ENCODE peak calls at places on chromosome 13, in four cellular contexts. F, N, U and W are unnamed samples.

GRCh38 chr13:45718063-45718462 is 15.9 kb downstream of the CBY2 start:
- DNase-seq in N (peak), U (no peak), F (no peak), W (no peak)

GRCh38 chr13:75181906-75182305 is 300.1 kb downstream of the TBC1D4 start:
- DNase-seq in F (no peak), U (no peak), N (peak), W (no peak)

GRCh38 chr13:31987071-31987470 is 44.5 kb upstream of the FRY start:
- DNase-seq in U (no peak), F (no peak), N (no peak), W (no peak)

GRCh38 chr13:31045621-31046081 is 113.2 kb downstream of the TEX26 start:
- DNase-seq in U (no peak), N (peak), F (peak), W (peak)

GRCh38 chr13:93309886-93310520 is 83.4 kb downstream of the GPC6 start:
- DNase-seq in N (peak), U (no peak), F (no peak), W (no peak)

GRCh38 chr13:43298799-43299198 is 275.4 kb downstream of the DNAJC15 start:
- DNase-seq in N (no peak), U (no peak), F (no peak), W (no peak)

GRCh38 chr13:28337196-28338045 is 157.5 kb downstream of the FLT1 start:
- DNase-seq in F (no peak), N (peak), U (no peak), W (no peak)

GRCh38 chr13:29922281-29922821 is 71.9 kb upstream of the UBL3 start:
- DNase-seq in N (peak), U (no peak), F (no peak), W (no peak)

GRCh38 chr13:46668302-46668720 is 115.3 kb downstream of the LRCH1 start:
- DNase-seq in N (peak), U (no peak), F (peak), W (no peak)

GRCh38 chr13:80830431-80830830 is 489.5 kb upstream of the SPRY2 start:
- DNase-seq in U (no peak), F (no peak), N (no peak), W (no peak)

GRCh38 chr13:47433461-47434005 is 536.7 kb upstream of the HTR2A start:
- DNase-seq in F (no peak), U (no peak), N (peak), W (no peak)

GRCh38 chr13:106555631-106556328 is 12.2 kb downstream of the ARGLU1 start:
- DNase-seq in F (no peak), U (no peak), N (peak), W (no peak)

GRCh38 chr13:21043898-21044297 is 17.5 kb downstream of the LATS2 start:
- DNase-seq in F (no peak), U (no peak), N (peak), W (no peak)

GRCh38 chr13:33537691-33538090 is 252.1 kb upstream of the STARD13 start:
- DNase-seq in N (no peak), U (no peak), F (no peak), W (no peak)

GRCh38 chr13:60347174-60347573 is 49.8 kb upstream of the TDRD3 start:
- DNase-seq in U (no peak), N (no peak), F (no peak), W (no peak)

GRCh38 chr13:45352031-45352430 is 11.0 kb upstream of the TPT1 start:
- DNase-seq in N (no peak), F (no peak), U (no peak), W (peak)

GRCh38 chr13:19663416-19663979 is 30.0 kb downstream of the MPHOSPH8 start:
- DNase-seq in F (no peak), N (no peak), U (no peak), W (no peak)

GRCh38 chr13:75226755-75227435 is 255.1 kb downstream of the TBC1D4 start:
- DNase-seq in U (no peak), N (peak), F (no peak), W (no peak)

GRCh38 chr13:101845501-101846012 is 393.1 kb downstream of the ITGBL1 start:
- DNase-seq in U (no peak), N (peak), F (no peak), W (no peak)

GRCh38 chr13:40401911-40402776 is 264.3 kb downstream of the FOXO1 start:
- DNase-seq in U (peak), N (peak), F (peak), W (peak)

GRCh38 chr13:67844544-67844943 is 614.4 kb upstream of the PCDH9 start:
- DNase-seq in N (no peak), U (no peak), F (no peak), W (no peak)

GRCh38 chr13:101092985-101093384 is 323.3 kb downstream of the NALCN start:
- DNase-seq in N (peak), U (no peak), F (no peak), W (no peak)

GRCh38 chr13:101053289-101053688 is 363.0 kb downstream of the NALCN start:
- DNase-seq in N (no peak), U (no peak), F (no peak), W (no peak)

GRCh38 chr13:90453342-90453741 is 894.1 kb upstream of the MIR17HG start:
- DNase-seq in F (no peak), U (no peak), N (no peak), W (no peak)

GRCh38 chr13:26011996-26012688 is 39.7 kb downstream of the SHISA2 start:
- DNase-seq in F (no peak), N (no peak), U (no peak), W (no peak)

GRCh38 chr13:97743946-97744345 is 209.5 kb upstream of the IPO5 start:
- DNase-seq in U (no peak), F (no peak), N (no peak), W (no peak)

GRCh38 chr13:28493740-28494536 is 990 bp downstream of the FLT1 start:
- DNase-seq in U (no peak), F (no peak), N (no peak), W (no peak)

GRCh38 chr13:94712287-94712811 is at the start of gene SOX21:
- DNase-seq in N (no peak), U (no peak), F (no peak), W (no peak)

GRCh38 chr13:94710081-94710809 is 2.1 kb downstream of the SOX21 start:
- DNase-seq in F (no peak), U (no peak), N (no peak), W (no peak)

GRCh38 chr13:94711561-94712286 is 621 bp downstream of the SOX21 start:
- DNase-seq in U (no peak), N (no peak), F (no peak), W (no peak)

GRCh38 chr13:94708971-94709614 is 3.3 kb downstream of the SOX21 start:
- DNase-seq in F (no peak), U (no peak), N (no peak), W (no peak)

DNA sequence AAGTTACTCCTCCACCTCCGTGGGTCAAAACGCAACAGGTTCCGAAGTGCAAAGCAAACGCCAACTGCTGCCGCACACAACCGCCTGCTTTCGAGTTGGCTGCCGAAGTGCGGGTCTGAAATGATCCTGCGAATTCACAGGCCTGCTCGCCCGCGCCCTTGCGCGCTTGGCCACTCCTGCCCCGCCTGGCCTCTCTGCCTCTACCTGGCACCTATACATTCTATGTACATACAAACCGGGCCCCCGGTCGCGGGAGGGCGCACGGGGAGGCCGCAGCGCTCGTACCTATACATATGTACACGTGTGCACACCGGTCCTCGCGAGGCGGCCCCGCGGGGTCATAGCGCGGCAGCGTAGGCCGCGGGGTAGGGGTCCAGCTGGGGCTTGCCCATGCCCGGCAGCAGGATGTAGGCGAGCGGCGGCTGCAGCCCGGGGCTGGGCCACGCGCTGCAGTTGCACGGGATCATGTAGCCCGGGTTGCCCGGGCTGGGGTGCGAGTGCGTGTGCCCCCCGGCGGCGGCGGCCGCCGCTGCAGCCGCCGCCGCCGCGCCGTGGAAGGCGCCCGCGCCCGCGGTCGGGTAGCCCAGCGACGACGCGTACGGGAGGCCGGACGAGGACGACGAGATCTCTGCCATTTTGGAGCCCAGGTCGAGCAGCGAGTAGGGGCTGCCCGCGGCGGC is 1.3 kb downstream of the SOX21 start:
- DNase-seq in F (no peak), U (no peak), N (no peak), W (peak)
- TF ChIP-seq CTCF in F (no peak), U (no peak), N (peak), W (no peak)

GRCh38 chr13:49495783-49496762 is at the start of gene PHF11:
- DNase-seq in F (peak), U (peak), N (peak), W (peak)
- TF ChIP-seq CTCF in F (peak), U (peak), N (no peak), W (no peak)

GRCh38 chr13:51208707-51209106 is 13.5 kb upstream of the FAM124A start:
- DNase-seq in U (no peak), N (no peak), F (no peak), W (no peak)
- TF ChIP-seq CTCF in U (no peak), N (no peak), F (no peak), W (no peak)

GRCh38 chr13:110363009-110363408 is 55.9 kb downstream of the COL4A2 start:
- DNase-seq in U (no peak), F (no peak), N (no peak), W (peak)
- TF ChIP-seq CTCF in U (no peak), F (no peak), N (peak), W (peak)

DNA sequence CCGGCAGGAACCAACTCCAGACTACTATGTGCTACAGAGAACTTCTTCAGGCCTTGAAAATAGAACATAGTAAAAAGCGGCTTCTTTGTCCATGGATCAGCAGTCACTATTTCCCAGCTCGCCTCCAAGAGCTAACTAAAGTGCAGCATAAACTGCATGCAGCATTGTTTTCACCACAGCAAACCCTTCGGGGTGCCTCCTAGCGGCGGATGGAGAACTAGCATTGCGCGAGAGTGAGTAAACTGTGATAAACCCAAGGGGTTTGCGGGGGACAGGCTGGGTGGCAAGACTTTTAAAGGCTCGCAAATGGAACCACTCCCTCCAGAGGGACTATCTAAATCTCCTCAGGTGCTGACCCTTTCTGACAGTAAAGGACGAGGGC is 21.6 kb upstream of the SGCG start:
- DNase-seq in F (no peak), U (no peak), N (peak), W (no peak)
- TF ChIP-seq CTCF in F (peak), U (no peak), N (peak), W (peak)

GRCh38 chr13:49218493-49219051 is 1.6 kb upstream of the MLNR start:
- DNase-seq in N (peak), U (no peak), F (no peak), W (no peak)

GRCh38 chr13:49219647-49220034 is 497 bp upstream of the MLNR start:
- DNase-seq in N (no peak), F (no peak), U (no peak), W (no peak)

GRCh38 chr13:49217962-49218492 is 2.1 kb upstream of the MLNR start:
- DNase-seq in N (no peak), U (no peak), F (no peak), W (no peak)

GRCh38 chr13:49220856-49221614 is 897 bp downstream of the MLNR start:
- DNase-seq in U (no peak), N (peak), F (no peak), W (no peak)

DNA sequence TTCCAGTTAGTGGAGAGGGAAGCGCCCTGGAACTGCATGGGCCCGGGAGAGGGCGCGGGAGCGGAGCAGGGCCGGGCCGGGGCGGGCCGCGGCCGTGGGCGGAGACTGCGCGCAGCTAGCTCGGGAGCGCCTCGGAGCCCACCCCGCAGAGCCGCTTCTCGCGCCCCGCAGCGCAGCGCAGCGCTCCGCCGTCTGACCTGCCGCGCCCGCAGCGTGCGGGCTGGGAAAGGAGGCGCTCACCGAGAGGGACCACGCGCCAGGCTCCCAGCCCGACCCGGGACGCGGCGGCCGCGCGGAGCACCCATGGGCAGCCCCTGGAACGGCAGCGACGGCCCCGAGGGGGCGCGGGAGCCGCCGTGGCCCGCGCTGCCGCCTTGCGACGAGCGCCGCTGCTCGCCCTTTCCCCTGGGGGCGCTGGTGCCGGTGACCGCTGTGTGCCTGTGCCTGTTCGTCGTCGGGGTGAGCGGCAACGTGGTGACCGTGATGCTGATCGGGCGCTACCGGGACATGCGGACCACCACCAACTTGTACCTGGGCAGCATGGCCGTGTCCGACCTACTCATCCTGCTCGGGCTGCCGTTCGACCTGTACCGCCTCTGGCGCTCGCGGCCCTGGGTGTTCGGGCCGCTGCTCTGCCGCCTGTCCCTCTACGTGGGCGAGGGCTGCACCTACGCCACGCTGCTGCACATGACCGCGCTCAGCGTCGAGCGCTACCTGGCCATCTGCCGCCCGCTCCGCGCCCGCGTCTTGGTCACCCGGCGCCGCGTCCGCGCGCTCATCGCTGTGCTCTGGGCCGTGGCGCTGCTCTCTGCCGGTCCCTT is at the start of gene MLNR:
- DNase-seq in F (no peak), U (no peak), N (no peak), W (no peak)
- TF ChIP-seq CTCF in F (no peak), U (no peak), N (no peak), W (no peak)

GRCh38 chr13:41411536-41411935 is 45.8 kb upstream of the RGCC start:
- DNase-seq in F (no peak), N (peak), U (no peak), W (no peak)
- TF ChIP-seq CTCF in F (no peak), N (peak), U (peak), W (peak)

DNA sequence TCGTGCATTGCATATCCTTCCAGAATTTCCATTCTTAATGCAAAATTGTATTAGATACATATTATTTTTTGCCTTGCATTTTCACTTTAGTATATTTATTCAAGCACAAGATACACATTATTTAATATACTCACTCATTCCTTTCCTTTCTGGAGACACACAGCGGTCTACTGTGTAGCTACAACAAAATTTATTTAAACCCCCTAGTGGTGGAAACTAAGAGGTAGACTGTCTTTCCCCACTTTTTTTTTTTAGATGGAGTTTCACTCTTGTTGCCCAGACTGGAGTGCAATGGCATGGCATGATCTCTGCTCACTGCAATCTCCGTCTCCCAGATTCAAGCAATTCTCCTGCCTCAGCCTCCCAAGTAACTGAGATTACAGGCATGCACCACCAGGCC is 2040.3 kb upstream of the PCDH20 start:
- DNase-seq in U (no peak), N (no peak), F (no peak), W (no peak)
- TF ChIP-seq CTCF in U (no peak), N (peak), F (peak), W (no peak)

DNA sequence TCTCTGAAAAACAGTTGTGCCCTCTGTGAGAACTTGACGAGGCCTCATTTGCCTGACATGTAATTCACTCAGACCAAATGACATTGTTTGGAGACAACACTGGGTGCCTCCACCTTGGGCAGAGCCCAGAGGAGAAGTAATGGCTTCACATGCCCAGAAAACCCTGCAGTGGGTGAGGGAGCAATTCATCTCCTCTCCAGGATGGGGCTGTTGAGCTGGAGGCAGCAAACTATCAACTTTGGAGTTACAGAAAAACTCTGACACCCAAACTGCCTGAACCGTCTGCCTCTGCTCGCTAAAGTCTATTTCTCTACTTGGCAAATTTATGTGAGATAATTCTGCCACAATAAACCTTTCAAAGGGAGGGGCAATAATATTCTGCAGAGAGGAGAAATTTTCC is 146.9 kb downstream of the DCLK1 start:
- DNase-seq in U (no peak), N (no peak), F (no peak), W (no peak)
- TF ChIP-seq CTCF in U (no peak), N (no peak), F (no peak), W (no peak)